ENCODE peak calls at places on chromosomes 2 and 18, in seven cellular contexts. Z is neural progenitor cell, E is mammary epithelial cell, K is astrocyte, B is IMR-90, R is HCT116, Y is GM23248. H is an unnamed sample.

GRCh38 chr18:48068916-48069445 is 138.5 kb upstream of the SMAD2 start:
- DNase-seq in Z (no peak), E (peak; percentile 75), K (no peak), B (no peak), R (no peak), Y (no peak), H (no peak)

GRCh38 chr2:30688956-30689401 is 118.3 kb downstream of the CAPN13 start:
- DNase-seq in Z (no peak), E (no peak), K (no peak), B (no peak), R (no peak), Y (no peak), H (no peak)

GRCh38 chr18:74951165-74951760 is 257.7 kb downstream of the PTGR3 start:
- DNase-seq in Z (no peak), E (peak; percentile 87), K (peak; percentile 95), B (peak; percentile 99), R (no peak), Y (peak; percentile 80), H (peak; percentile 89)

GRCh38 chr18:71250191-71250590 is 961.3 kb downstream of the SOCS6 start:
- DNase-seq in Z (no peak), E (no peak), K (no peak), B (no peak), R (no peak), Y (no peak), H (no peak)

GRCh38 chr2:230661072-230661957 is 51.3 kb upstream of the CAB39 start:
- DNase-seq in Z (no peak), E (no peak), K (no peak), B (no peak), R (no peak), Y (no peak), H (no peak)

GRCh38 chr18:13276530-13277520 is 58.3 kb downstream of the LDLRAD4 start:
- DNase-seq in Z (no peak), E (no peak), K (peak; percentile 42), B (no peak), R (no peak), Y (no peak), H (no peak)

GRCh38 chr2:188870289-188870688 is 103.9 kb upstream of the COL3A1 start:
- DNase-seq in Z (no peak), E (peak; percentile 85), K (peak; percentile 94), B (peak; percentile 97), R (no peak), Y (peak; percentile 95), H (no peak)

GRCh38 chr2:209456489-209456888 is 32.6 kb downstream of the MAP2 start:
- DNase-seq in Z (no peak), E (no peak), K (no peak), B (no peak), R (no peak), Y (no peak), H (no peak)

GRCh38 chr2:149601141-149601796 is 13.7 kb upstream of the MMADHC start:
- DNase-seq in Z (no peak), E (peak; percentile 30), K (peak; percentile 64), B (peak; percentile 76), R (no peak), Y (peak; percentile 44), H (no peak)

GRCh38 chr2:8806885-8807701 is 30.3 kb downstream of the KIDINS220 start:
- DNase-seq in Z (no peak), E (no peak), K (no peak), B (no peak), R (no peak), Y (no peak), H (no peak)

GRCh38 chr2:241230435-241230834 is 42.0 kb downstream of the ANO7 start:
- DNase-seq in Z (no peak), E (no peak), K (no peak), B (no peak), R (no peak), Y (no peak), H (peak; percentile 21)

GRCh38 chr2:72887032-72887835 is at the start of gene SPR:
- DNase-seq in Z (peak; percentile 76), E (peak; percentile 74), K (peak; percentile 28), B (peak; percentile 40), R (peak; percentile 43), Y (peak; percentile 88), H (peak; percentile 95)

GRCh38 chr2:238167761-238168160 is 9.0 kb downstream of the ERFE start:
- DNase-seq in Z (no peak), E (no peak), K (no peak), B (peak; percentile 43), R (no peak), Y (peak; percentile 53), H (peak; percentile 94)

GRCh38 chr2:215680605-215681598 is 245.0 kb upstream of the FN1 start:
- DNase-seq in Z (no peak), E (peak; percentile 100), K (peak; percentile 100), B (peak; percentile 87), R (no peak), Y (peak; percentile 93), H (peak; percentile 49)

GRCh38 chr2:66509326-66509811 is 74.4 kb downstream of the MEIS1 start:
- DNase-seq in Z (no peak), E (peak; percentile 15), K (peak; percentile 66), B (peak; percentile 60), R (no peak), Y (peak; percentile 40), H (no peak)

GRCh38 chr2:160730296-160730995 is 236.8 kb upstream of the RBMS1 start:
- DNase-seq in Z (peak; percentile 41), E (no peak), K (no peak), B (no peak), R (no peak), Y (no peak), H (no peak)

GRCh38 chr18:2104620-2105462 is 466.5 kb downstream of the METTL4 start:
- DNase-seq in Z (peak; percentile 61), E (peak; percentile 29), K (peak; percentile 6), B (peak; percentile 24), R (peak; percentile 31), Y (peak; percentile 59), H (no peak)

GRCh38 chr18:57970356-57971095 is 73.5 kb upstream of the NEDD4L start:
- DNase-seq in Z (peak; percentile 36), E (no peak), K (no peak), B (no peak), R (peak; percentile 34), Y (peak; percentile 12), H (no peak)

GRCh38 chr2:103810875-103811274 is 1043.0 kb upstream of the POU3F3 start:
- DNase-seq in Z (no peak), E (no peak), K (no peak), B (no peak), R (no peak), Y (no peak), H (no peak)

GRCh38 chr2:15557947-15558346 is 3.2 kb downstream of the NBAS start:
- DNase-seq in Z (no peak), E (peak; percentile 49), K (no peak), B (no peak), R (no peak), Y (no peak), H (no peak)

GRCh38 chr2:51490576-51491234 is 458.8 kb upstream of the NRXN1 start:
- DNase-seq in Z (no peak), E (no peak), K (peak; percentile 16), B (no peak), R (no peak), Y (no peak), H (no peak)

GRCh38 chr18:44503854-44504253 is 176.8 kb upstream of the SETBP1 start:
- DNase-seq in Z (no peak), E (no peak), K (no peak), B (no peak), R (no peak), Y (no peak), H (no peak)

GRCh38 chr2:188659656-188660406 is 314.3 kb upstream of the COL3A1 start:
- DNase-seq in Z (no peak), E (peak; percentile 3), K (peak; percentile 80), B (peak; percentile 74), R (peak; percentile 7), Y (peak; percentile 79), H (peak; percentile 71)

DNA sequence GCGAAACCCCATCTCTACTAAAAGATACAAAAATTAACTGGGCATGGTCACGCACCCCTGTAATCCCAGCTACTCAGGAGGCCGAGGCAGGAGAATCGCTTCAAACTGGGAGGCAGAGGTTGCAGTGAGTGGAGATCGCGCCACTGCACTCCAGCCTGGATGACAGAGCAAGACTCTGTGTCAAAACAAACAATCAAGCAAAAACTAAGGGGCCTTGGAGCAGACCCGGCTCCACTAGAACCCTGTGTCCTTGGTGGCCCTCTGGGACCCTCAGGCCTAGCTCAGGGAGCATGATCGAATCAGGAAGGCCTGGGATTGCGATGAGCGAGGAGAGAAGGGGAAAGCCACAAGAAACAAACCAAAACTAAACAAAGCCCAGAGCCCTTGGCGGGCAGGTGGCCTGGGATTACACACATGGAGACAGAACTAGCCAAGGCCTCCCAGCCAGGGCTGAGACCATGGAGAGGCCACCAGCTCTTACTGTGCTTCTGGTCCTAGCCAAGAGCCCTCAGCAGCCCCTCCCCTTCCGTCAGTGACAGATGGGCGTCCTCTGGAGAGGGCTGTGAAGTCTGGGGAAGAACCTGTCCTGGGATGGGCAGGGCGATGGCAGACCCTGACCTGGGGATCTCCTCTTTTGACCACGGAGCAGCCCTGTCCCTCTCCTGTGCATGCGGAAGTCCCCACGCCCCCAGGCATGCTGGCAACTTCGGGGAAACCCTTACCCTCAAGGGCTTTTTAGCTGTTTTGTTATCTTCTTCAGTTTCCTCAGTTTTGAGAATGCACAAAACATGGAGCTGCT is 27.4 kb upstream of the CATIP start:
- DNase-seq in Z (no peak), E (no peak), K (no peak), B (no peak), R (no peak), Y (no peak), H (no peak)
- H3K27ac ChIP-seq in Z (no peak overlapping the region), E (no peak overlapping the region), K (no peak overlapping the region), B (no peak overlapping the region), R (no peak overlapping the region), Y (no peak overlapping the region), H (no peak overlapping the region)

GRCh38 chr18:59959079-59959478 is 59.3 kb downstream of the PMAIP1 start:
- DNase-seq in Z (no peak), E (no peak), K (no peak), B (peak; percentile 27), R (peak; percentile 58), Y (no peak), H (no peak)
- H3K4me2 ChIP-seq in Z (no peak overlapping the region), E (no peak overlapping the region), K (no peak overlapping the region), B (no peak overlapping the region), R (peak overlapping the region; percentile 70), Y (no peak overlapping the region), H (no peak overlapping the region)

GRCh38 chr2:70035344-70035844 is 51.9 kb upstream of the PCBP1 start:
- DNase-seq in Z (no peak), E (no peak), K (peak; percentile 61), B (peak; percentile 63), R (no peak), Y (peak; percentile 24), H (peak; percentile 25)

GRCh38 chr2:70024284-70024683 is 62.9 kb upstream of the ASPRV1 start:
- DNase-seq in Z (peak; percentile 69), E (no peak), K (no peak), B (no peak), R (no peak), Y (no peak), H (no peak)

GRCh38 chr2:70029814-70030409 is 57.4 kb upstream of the PCBP1 start:
- DNase-seq in Z (peak; percentile 71), E (no peak), K (peak; percentile 27), B (peak; percentile 79), R (no peak), Y (peak; percentile 76), H (peak; percentile 85)
- H2AFZ ChIP-seq in Z (peak overlapping the region; percentile 83), E (no peak overlapping the region), K (no peak overlapping the region), B (peak overlapping the region; percentile 60), R (no peak overlapping the region), Y (peak overlapping the region; percentile 67), H (peak overlapping the region; percentile 88)

DNA sequence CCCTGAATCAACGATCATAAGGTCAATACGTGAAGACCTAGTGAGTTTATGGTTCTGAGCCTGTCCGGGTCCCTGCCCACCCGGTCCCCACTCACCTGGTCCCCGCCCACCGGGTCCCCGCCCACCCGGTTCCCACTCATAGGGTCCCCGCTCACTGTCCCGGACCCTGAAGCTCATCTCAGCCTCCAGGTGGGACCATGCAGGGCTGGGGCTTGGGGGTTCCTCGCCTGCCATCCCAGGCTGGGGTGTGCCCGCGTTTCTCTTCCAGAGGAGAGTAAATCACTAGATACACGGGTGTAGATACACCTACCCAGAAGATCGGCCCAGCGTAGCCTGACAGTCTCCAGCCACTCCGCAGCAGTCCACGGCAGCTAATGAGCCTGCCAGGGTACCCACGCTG is 131.5 kb downstream of the MBP start:
- DNase-seq in Z (no peak), E (no peak), K (no peak), B (no peak), R (no peak), Y (no peak), H (no peak)
- H3K27ac ChIP-seq in Z (no peak overlapping the region), E (no peak overlapping the region), K (no peak overlapping the region), B (no peak overlapping the region), R (no peak overlapping the region), Y (no peak overlapping the region), H (no peak overlapping the region)